ENCODE peak calls at places on chromosomes 2 and 18, in nine cellular contexts. Y, G, S, R, F, V, K, X and E are unnamed samples.

GRCh38 chr2:241991236-241991635 is 121.7 kb downstream of the RTP5 start:
- DNase-seq in Y (no peak), G (no peak), S (no peak), R (no peak), F (no peak), V (no peak), K (no peak), X (no peak), E (no peak)

GRCh38 chr18:8704361-8705279 is 736 bp upstream of the MTCL1 start:
- DNase-seq in Y (peak), G (peak), S (peak), R (peak), F (peak), V (peak), K (peak), X (peak), E (peak)

GRCh38 chr18:77103991-77104521 is 28.5 kb downstream of the MBP start:
- DNase-seq in Y (no peak), G (peak), S (peak), R (no peak), F (no peak), V (no peak), K (no peak), X (no peak), E (no peak)

GRCh38 chr2:44362207-44363015 is 664 bp downstream of the CAMKMT start:
- DNase-seq in Y (peak), G (peak), S (peak), R (peak), F (peak), V (peak), K (peak), X (no peak), E (peak)

GRCh38 chr2:235106874-235107639 is 155.2 kb downstream of the SH3BP4 start:
- DNase-seq in Y (peak), G (no peak), S (peak), R (peak), F (peak), V (no peak), K (no peak), X (no peak), E (peak)

GRCh38 chr2:105379741-105380186 is 19.1 kb downstream of the FHL2 start:
- DNase-seq in Y (no peak), G (no peak), S (peak), R (peak), F (no peak), V (no peak), K (no peak), X (no peak), E (no peak)

GRCh38 chr2:149365826-149366583 is 35.6 kb downstream of the LYPD6 start:
- DNase-seq in Y (peak), G (no peak), S (peak), R (peak), F (no peak), V (no peak), K (no peak), X (no peak), E (peak)

GRCh38 chr2:27973592-27973991 is 83.1 kb downstream of the BABAM2 start:
- DNase-seq in Y (no peak), G (no peak), S (peak), R (no peak), F (peak), V (no peak), K (no peak), X (no peak), E (no peak)

GRCh38 chr2:112700004-112700667 is 20.7 kb upstream of the NT5DC4 start:
- DNase-seq in Y (no peak), G (no peak), S (no peak), R (no peak), F (no peak), V (no peak), K (no peak), X (no peak), E (no peak)

GRCh38 chr2:118858485-118859156 is 11.2 kb upstream of the EN1 start:
- DNase-seq in Y (no peak), G (no peak), S (no peak), R (no peak), F (peak), V (no peak), K (no peak), X (no peak), E (no peak)

GRCh38 chr18:2657788-2658458 is 2.4 kb downstream of the SMCHD1 start:
- DNase-seq in Y (peak), G (no peak), S (peak), R (no peak), F (no peak), V (no peak), K (no peak), X (no peak), E (no peak)
- H3K27ac ChIP-seq in Y (peak), G (no peak), S (peak), R (peak), F (no peak), V (peak), K (no peak), X (peak), E (peak)

GRCh38 chr2:183079335-183079775 is 808 bp downstream of the DUSP19 start:
- DNase-seq in Y (no peak), G (no peak), S (peak), R (no peak), F (no peak), V (no peak), K (no peak), X (no peak), E (no peak)
- H3K27ac ChIP-seq in Y (peak), G (peak), S (peak), R (peak), F (no peak), V (peak), K (no peak), X (peak), E (peak)

DNA sequence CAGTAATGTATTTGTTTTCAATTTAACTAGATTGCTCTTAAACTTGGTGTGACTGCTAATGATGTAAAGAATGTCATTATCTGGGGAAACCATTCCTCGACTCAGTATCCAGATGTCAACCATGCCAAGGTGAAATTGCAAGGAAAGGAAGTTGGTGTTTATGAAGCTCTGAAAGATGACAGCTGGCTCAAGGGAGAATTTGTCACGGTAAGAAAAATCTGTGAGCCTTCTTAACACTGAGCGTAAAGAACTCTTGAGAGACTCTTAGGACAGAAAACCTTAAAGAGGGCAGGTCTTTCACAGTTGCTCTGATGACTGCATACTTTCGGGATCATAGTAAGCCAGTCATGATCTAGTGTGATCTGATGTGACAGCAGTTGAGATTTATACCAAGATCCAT is 15.9 kb downstream of the MDH1 start:
- DNase-seq in Y (no peak), G (no peak), S (no peak), R (no peak), F (no peak), V (no peak), K (no peak), X (no peak), E (no peak)
- H3K27ac ChIP-seq in Y (no peak), G (no peak), S (no peak), R (no peak), F (no peak), V (no peak), K (no peak), X (no peak), E (no peak)

GRCh38 chr2:96870631-96871255 is 863 bp upstream of the SEMA4C start:
- DNase-seq in Y (no peak), G (peak), S (peak), R (peak), F (no peak), V (peak), K (peak), X (peak), E (peak)
- H3K27ac ChIP-seq in Y (peak), G (peak), S (no peak), R (peak), F (no peak), V (peak), K (peak), X (peak), E (peak)

GRCh38 chr2:98936917-98937351 is 909 bp upstream of the CRACDL start:
- DNase-seq in Y (no peak), G (peak), S (no peak), R (no peak), F (peak), V (no peak), K (no peak), X (no peak), E (no peak)
- H3K27ac ChIP-seq in Y (no peak), G (no peak), S (no peak), R (no peak), F (no peak), V (no peak), K (no peak), X (no peak), E (no peak)

GRCh38 chr2:69221960-69222751 is 164.9 kb downstream of the GFPT1 start:
- DNase-seq in Y (no peak), G (no peak), S (peak), R (no peak), F (no peak), V (no peak), K (no peak), X (no peak), E (no peak)

GRCh38 chr2:69224495-69224803 is 162.6 kb downstream of the GFPT1 start:
- DNase-seq in Y (no peak), G (no peak), S (no peak), R (no peak), F (no peak), V (no peak), K (no peak), X (no peak), E (no peak)

GRCh38 chr2:69222984-69223658 is 163.9 kb downstream of the GFPT1 start:
- DNase-seq in Y (no peak), G (peak), S (peak), R (peak), F (no peak), V (no peak), K (no peak), X (no peak), E (peak)

GRCh38 chr2:69223759-69224494 is 163.1 kb downstream of the GFPT1 start:
- DNase-seq in Y (no peak), G (no peak), S (no peak), R (no peak), F (no peak), V (no peak), K (no peak), X (no peak), E (peak)

DNA sequence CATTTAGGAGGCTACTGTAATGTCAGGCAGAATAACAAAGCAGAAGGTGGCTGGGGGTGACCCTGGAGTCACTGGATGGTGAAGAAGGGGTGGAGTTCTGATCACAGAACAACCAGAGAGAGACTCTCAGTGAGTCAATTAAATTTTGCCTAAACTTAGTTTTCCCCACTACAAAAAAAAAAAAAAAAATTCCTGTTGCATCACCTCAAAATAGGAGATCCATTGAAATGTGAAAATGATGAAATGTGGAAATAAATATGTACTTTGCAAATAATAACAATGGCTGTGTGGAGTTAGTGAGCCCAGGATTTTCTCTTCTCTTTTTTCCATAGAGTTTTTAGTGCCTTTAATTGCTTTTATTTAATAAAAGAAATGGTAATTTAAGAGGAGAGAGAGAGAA is 165.5 kb downstream of the GFPT1 start:
- DNase-seq in Y (no peak), G (no peak), S (peak), R (no peak), F (no peak), V (no peak), K (no peak), X (no peak), E (no peak)
- H3K27ac ChIP-seq in Y (no peak), G (no peak), S (peak), R (no peak), F (no peak), V (no peak), K (no peak), X (no peak), E (no peak)

DNA sequence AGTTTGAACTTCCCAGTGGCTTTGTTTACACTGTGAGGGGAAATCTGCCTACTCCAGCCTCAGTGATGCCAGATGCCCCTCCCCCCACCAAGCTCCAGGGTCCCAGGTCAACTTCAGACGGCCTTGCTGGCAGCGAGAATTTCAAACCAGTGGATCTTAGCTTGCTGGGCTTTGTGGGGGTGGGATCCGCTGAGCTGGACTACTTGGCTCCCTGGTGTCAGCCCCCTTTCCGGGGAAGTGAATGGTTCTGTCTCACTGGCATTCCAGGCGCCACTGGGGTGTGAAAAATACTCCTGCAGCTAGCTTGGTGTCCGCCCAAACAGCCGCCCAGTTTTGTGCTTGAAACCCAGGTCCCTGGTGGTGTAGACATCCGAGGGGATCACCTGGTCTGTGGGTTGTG is 70.0 kb upstream of the NEUROD1 start:
- DNase-seq in Y (no peak), G (peak), S (no peak), R (no peak), F (peak), V (no peak), K (no peak), X (no peak), E (no peak)
- H3K27ac ChIP-seq in Y (no peak), G (no peak), S (no peak), R (no peak), F (no peak), V (no peak), K (no peak), X (no peak), E (no peak)